ENCODE peak calls at places on chromosome 22, in four cellular contexts. V is tibial nerve; W is neural progenitor cell; D is CD4-positive, alpha-beta memory T cell. B is an unnamed sample.

GRCh38 chr22:44383652-44384562 is 71.2 kb upstream of the SHISAL1 start:
- DNase-seq in V (no peak), W (no peak), D (no peak), B (no peak)

GRCh38 chr22:37161442-37161841 is 11.7 kb upstream of the IL2RB start:
- DNase-seq in V (no peak), W (no peak), D (no peak), B (peak)

GRCh38 chr22:19966908-19967750 is 25.5 kb upstream of the TXNRD2 start:
- DNase-seq in V (no peak), W (no peak), D (no peak), B (no peak)

GRCh38 chr22:44931077-44931540 is 78.7 kb downstream of the PHF21B start:
- DNase-seq in V (no peak), W (no peak), D (no peak), B (no peak)

GRCh38 chr22:31056986-31057599 is 24.0 kb upstream of the SMTN start:
- DNase-seq in V (no peak), W (no peak), D (no peak), B (no peak)

GRCh38 chr22:17742528-17742902 is 31.8 kb downstream of the BID start:
- DNase-seq in V (peak), W (peak), D (peak), B (peak)

GRCh38 chr22:35629406-35630234 is 12.5 kb upstream of the MB start:
- DNase-seq in V (peak), W (no peak), D (peak), B (no peak)

GRCh38 chr22:11616811-11617210 is 3911.2 kb upstream of the OR11H1 start:
- DNase-seq in V (no peak), W (no peak), D (no peak), B (no peak)

GRCh38 chr22:41661088-41661487 is 27.6 kb downstream of the SNU13 start:
- DNase-seq in V (no peak), W (no peak), D (no peak), B (no peak)

GRCh38 chr22:41040483-41040882 is 51.9 kb upstream of the EP300 start:
- DNase-seq in V (no peak), W (no peak), D (no peak), B (no peak)

GRCh38 chr22:19903513-19903912 is 38.1 kb upstream of the COMT start:
- DNase-seq in V (no peak), W (no peak), D (no peak), B (no peak)

GRCh38 chr22:44203203-44203602 is 22.5 kb downstream of the PARVG start:
- DNase-seq in V (no peak), W (no peak), D (no peak), B (no peak)

GRCh38 chr22:30891443-30891755 is 77.2 kb downstream of the MORC2 start:
- DNase-seq in V (no peak), W (no peak), D (no peak), B (no peak)

GRCh38 chr22:26550498-26551033 is 38.3 kb upstream of the TFIP11 start:
- DNase-seq in V (no peak), W (peak), D (no peak), B (no peak)

GRCh38 chr22:19121631-19122142 is 525 bp downstream of the DGCR2 start:
- DNase-seq in V (peak), W (peak), D (no peak), B (no peak)

GRCh38 chr22:28935713-28936112 is 52.3 kb downstream of the ZNRF3 start:
- DNase-seq in V (no peak), W (no peak), D (no peak), B (no peak)

GRCh38 chr22:46054091-46054877 is 77.3 kb upstream of the WNT7B start:
- DNase-seq in V (no peak), W (no peak), D (peak), B (no peak)
- H3K4me3 ChIP-seq in V (peak), W (no peak), D (peak), B (peak)

DNA sequence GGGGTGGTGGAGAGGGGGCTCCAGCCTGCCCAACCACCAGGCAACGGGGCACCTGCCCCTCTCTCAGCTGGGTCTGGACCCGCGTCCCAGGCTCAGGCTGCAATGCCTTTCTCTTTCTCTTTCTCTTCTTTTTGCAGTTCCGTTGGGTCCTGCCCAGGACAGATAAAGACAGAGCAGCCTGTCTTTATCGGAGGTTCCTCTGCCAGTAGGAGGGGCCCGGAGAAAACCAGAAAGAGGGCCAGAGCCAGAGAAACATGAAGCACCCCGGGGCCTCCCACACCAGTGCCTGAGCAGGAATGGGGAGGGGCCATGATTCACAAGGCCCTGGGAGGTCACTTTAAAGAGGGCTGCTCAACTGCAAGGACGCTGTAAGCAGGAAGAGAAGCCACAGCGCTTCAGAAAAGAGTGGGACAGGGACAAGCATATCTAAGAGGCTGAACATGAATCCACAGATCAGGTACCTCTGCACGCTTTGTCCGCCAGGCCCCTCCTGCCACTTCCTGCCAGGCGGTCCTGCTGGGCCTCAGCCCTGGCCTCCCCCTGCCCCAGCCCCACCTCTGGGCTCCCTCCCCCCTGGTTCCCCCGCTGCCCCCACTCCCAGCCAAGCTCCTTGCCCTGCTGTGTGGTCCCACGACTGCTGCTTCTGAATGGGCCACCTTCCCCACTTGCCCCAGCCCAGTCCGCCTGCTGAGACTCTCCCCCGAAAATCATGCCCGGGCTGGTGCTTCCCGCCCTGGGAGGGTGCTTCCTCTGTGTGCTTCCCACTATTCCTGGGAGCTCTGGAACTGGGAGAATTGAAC is at the start of gene APOBEC3C:
- DNase-seq in V (peak), W (peak), D (peak), B (peak)
- H3K4me3 ChIP-seq in V (peak), W (peak), D (peak), B (peak)

DNA sequence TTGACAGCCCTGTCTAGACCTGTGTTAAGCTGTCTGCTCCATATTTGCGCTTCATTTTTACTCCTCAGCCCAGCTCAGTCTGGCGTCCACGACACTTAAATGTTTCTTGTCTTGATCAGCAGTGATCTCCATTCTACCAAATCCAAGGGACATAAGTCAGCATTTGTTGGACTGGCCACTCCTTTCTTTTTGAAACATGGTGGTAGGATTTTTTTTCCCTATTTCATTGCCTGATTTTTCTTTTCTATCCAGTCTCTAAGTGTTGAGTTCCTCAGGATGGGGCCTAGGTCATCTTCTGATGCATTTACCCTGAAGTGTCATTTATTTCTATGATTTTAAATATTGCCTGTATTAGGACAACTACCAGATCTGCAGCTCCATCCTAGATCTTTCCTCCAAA is 873 bp downstream of the NCAPH2 start:
- DNase-seq in V (no peak), W (no peak), D (no peak), B (no peak)
- H3K4me3 ChIP-seq in V (peak), W (peak), D (no peak), B (peak)

DNA sequence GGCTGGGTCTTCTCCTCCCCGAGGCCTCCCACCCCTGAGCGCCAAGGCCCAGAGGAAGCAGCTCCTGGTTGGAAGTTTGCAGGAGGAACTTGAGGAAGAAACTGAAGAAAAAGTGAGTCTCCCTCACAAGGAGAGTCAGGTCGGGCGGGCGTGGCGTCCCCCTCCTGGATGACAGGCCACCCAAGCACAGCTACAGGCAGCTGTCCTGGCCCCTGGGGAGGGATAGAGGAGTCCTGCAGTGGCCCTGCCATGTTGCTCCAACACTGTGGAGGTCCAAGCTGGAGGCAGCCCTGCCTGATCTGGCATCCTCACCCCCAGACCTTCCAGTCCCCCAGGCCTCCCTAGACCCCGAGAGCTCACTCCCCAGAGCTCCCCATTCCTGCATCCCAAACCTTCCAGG is 1150.1 kb downstream of the BRD1 start:
- DNase-seq in V (no peak), W (no peak), D (no peak), B (no peak)
- H3K4me3 ChIP-seq in V (no peak), W (no peak), D (no peak), B (no peak)

GRCh38 chr22:21713428-21714058 is 22.1 kb downstream of the YPEL1 start:
- DNase-seq in V (no peak), W (no peak), D (no peak), B (no peak)

GRCh38 chr22:21709688-21710087 is 25.9 kb downstream of the YPEL1 start:
- DNase-seq in V (no peak), W (no peak), D (no peak), B (no peak)

GRCh38 chr22:21710156-21710555 is 25.4 kb downstream of the YPEL1 start:
- DNase-seq in V (no peak), W (no peak), D (no peak), B (no peak)

GRCh38 chr22:21712751-21713427 is 22.7 kb downstream of the YPEL1 start:
- DNase-seq in V (peak), W (peak), D (peak), B (peak)

GRCh38 chr22:21711851-21712250 is 23.7 kb downstream of the YPEL1 start:
- DNase-seq in V (no peak), W (no peak), D (no peak), B (no peak)
- H3K4me3 ChIP-seq in V (no peak), W (no peak), D (no peak), B (no peak)

GRCh38 chr22:39996732-39997131 is 2.0 kb downstream of the FAM83F start:
- DNase-seq in V (no peak), W (no peak), D (no peak), B (no peak)

GRCh38 chr22:39997421-39997820 is 2.7 kb downstream of the FAM83F start:
- DNase-seq in V (no peak), W (no peak), D (no peak), B (no peak)

GRCh38 chr22:39994566-39995345 is at the start of gene FAM83F:
- DNase-seq in V (no peak), W (peak), D (no peak), B (no peak)

GRCh38 chr22:39994046-39994565 is 648 bp upstream of the FAM83F start:
- DNase-seq in V (no peak), W (no peak), D (peak), B (no peak)

DNA sequence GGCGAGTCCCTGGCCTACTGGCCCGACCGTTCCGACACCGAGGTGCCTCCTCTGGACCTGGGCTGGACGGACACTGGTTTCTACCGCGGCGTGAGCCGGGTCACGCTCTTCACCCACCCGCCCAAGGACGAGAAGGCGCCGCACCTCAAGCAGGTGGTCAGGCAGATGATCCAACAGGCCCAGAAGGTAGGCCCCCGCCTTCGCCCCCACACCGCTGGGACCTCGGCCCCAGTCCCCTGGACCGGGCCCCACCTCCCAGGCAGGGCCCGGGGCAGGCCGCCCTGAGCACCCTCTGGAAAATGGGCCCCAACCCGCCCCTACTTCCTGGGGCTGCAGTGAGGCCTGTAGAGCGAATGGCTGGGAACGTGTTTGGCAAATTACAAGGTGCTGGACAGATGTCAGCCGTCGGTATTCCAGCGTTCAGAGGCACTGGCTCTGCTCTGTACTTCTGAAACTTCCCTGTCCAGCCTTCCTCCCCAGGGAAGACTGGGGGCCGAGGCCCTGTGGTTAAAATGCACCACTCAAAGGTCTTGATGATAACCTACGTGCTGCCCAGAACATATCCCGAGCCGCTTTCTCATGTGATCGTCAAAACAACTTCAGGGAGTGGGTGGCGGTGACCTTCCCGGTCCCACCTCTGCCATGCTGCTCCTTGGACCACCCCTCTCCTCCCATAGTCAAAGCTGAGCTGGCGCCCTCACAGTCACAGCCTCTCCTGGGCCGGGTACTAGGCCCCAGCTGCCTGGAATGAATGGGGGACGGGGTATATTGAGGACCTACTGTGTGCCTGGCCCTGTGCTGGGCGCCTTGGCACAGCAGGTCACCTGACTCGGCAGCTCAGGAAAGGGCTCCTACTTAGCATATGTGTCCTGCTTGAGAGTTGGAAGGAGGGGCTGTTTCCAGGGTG is 845 bp downstream of the FAM83F start:
- DNase-seq in V (no peak), W (no peak), D (no peak), B (no peak)
- H3K4me3 ChIP-seq in V (peak), W (peak), D (no peak), B (no peak)

DNA sequence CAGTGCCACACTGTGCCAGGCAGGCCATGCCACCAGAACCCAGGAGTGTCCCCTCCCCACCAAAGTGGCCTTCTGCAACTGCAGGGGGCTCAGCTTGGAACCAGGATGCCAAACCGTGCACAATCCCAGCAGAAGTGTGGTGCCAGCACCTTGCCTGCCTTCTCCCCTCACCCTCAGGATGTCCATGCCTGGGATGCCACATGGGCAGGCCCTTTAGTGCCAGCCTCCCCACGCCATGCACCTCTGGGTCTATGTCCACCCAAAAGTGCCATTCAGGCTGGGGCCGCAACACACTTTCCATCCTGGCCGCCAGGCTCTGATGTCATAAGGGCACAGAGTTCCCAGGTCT is 8.7 kb upstream of the TBC1D22A start:
- DNase-seq in V (no peak), W (no peak), D (no peak), B (no peak)
- H3K4me3 ChIP-seq in V (no peak), W (no peak), D (no peak), B (no peak)

B was measured in Jurkat, Clone E6-1.